ENCODE peak calls at places on chromosome 11, in four cellular contexts. J, X, R and Y are unnamed samples.

GRCh38 chr11:119149371-119150275 is 771 bp downstream of the ABCG4 start:
- DNase-seq in R (no peak), J (no peak), X (no peak), Y (no peak)

GRCh38 chr11:107836811-107837210 is 21.8 kb downstream of the SLC35F2 start:
- DNase-seq in J (no peak), X (no peak), R (no peak), Y (no peak)

GRCh38 chr11:27904358-27905055 is 203.4 kb downstream of the KIF18A start:
- DNase-seq in R (no peak), J (no peak), X (no peak), Y (no peak)

GRCh38 chr11:66745356-66746235 is 16.6 kb upstream of the SPTBN2 start:
- DNase-seq in J (peak; percentile 86), X (peak; percentile 15), R (no peak), Y (peak; percentile 49)

GRCh38 chr11:27409060-27409459 is 46.0 kb upstream of the CCDC34 start:
- DNase-seq in X (no peak), J (no peak), R (no peak), Y (no peak)

GRCh38 chr11:6437423-6437822 is 3.4 kb downstream of the HPX start:
- DNase-seq in J (no peak), X (no peak), R (no peak), Y (no peak)

GRCh38 chr11:65291613-65292012 is 23.1 kb upstream of the CDC42EP2 start:
- DNase-seq in J (no peak), X (no peak), R (no peak), Y (no peak)

GRCh38 chr11:22976146-22976545 is 115.9 kb upstream of the CCDC179 start:
- DNase-seq in J (no peak), X (no peak), R (peak; percentile 78), Y (peak; percentile 27)

GRCh38 chr11:12394601-12395000 is 17.2 kb downstream of the PARVA start:
- DNase-seq in J (no peak), X (no peak), R (no peak), Y (no peak)

GRCh38 chr11:57402188-57403066 is 12.0 kb upstream of the PRG2 start:
- DNase-seq in R (no peak), X (no peak), J (no peak), Y (no peak)

GRCh38 chr11:16613401-16614381 is 124.8 kb upstream of the C11orf58 start:
- DNase-seq in R (peak; percentile 93), J (peak; percentile 84), X (peak; percentile 79), Y (peak; percentile 87)
- TF ChIP-seq POLR2A in R (peak; percentile 30), J (no peak), X (no peak), Y (no peak)

DNA sequence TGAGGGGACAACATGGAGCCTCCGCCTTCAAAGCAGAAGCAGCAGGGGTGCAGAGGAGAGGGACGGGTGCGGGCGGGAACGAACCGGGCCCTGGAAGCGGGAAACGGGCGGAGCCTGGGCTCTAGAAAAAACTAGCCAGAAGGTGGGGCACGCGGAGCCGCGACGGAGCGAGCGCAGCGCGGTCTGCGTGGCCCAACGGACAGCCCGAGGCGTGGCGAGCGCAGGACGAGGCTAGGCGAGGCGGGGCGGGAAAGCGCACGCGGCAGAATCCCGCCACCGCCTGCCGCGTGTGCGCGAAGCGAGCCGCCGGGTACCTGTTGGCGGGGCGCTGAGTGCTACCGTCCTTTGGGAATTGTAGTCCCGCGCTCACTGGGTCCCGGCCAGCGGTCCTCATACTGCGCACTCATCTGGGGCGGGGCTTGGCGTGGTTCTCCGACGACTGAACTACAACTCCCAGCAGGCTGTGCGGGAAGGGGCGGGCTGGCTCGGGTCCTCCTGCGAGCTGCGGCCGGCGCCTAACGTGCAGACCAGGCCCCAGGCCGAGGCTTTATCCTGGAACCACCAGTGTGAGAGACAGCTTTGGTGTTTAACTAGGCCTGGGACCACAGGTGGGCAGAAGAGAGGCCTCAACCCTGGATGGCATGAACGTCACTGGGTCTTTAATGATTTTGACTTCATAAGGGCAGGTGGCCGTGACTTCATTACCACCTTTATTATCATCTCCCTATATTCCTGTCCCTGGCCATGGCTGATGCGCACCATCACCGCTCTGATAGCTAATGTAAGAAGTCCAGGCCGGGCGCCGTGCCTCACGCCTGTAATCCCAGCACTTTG is at the start of gene ATL3:
- DNase-seq in J (peak; percentile 99), R (peak; percentile 99), X (peak; percentile 97), Y (peak; percentile 99)
- TF ChIP-seq POLR2A in J (peak; percentile 32), R (peak; percentile 78), X (no peak), Y (no peak)

GRCh38 chr11:45104006-45104789 is 42.2 kb upstream of the PRDM11 start:
- DNase-seq in X (peak; percentile 10), R (no peak), J (no peak), Y (no peak)

GRCh38 chr11:45100338-45100737 is 46.1 kb upstream of the PRDM11 start:
- DNase-seq in R (no peak), J (no peak), X (peak; percentile 13), Y (no peak)

GRCh38 chr11:45104790-45105084 is 41.7 kb upstream of the PRDM11 start:
- DNase-seq in J (no peak), X (peak; percentile 9), R (no peak), Y (no peak)

GRCh38 chr11:45102810-45103621 is 43.4 kb upstream of the PRDM11 start:
- DNase-seq in J (no peak), X (peak; percentile 42), R (peak; percentile 63), Y (peak; percentile 54)

GRCh38 chr11:45102361-45102809 is 44.1 kb upstream of the PRDM11 start:
- DNase-seq in X (peak; percentile 9), J (no peak), R (no peak), Y (no peak)
- TF ChIP-seq POLR2A in X (no peak), J (no peak), R (no peak), Y (no peak)

DNA sequence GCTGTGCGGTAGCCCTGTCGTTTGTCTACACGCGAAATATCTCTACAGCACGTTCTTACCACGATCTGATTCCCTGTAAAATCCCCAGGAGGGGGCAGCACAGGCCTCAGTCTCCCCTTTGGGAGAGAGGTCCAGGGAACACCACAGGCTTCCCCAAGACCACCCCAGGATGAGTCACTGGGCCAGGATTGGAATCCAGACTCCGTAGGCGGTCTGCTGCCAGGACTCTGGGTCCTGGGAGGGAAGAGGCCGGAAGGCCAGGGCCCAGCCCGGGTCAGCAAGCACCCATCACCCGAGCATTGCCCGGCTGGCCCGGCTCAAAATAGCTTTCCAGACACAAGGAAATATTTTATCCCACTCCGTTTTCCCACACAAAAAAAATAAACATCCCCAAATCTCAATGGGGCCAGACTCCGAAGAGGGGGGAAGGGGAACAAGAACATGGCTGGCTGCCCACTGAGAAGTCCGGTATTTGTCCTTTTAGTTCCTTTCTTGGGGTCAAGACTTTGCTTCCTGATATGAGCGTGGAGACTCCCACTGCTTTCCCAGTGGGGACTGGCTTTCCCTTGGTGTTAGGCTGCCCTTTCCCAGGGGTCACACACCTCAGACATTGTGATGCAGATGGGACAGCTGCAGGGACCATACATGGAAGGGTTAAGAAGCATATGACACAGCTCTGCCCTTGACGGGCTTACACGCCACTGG is 91.3 kb downstream of the LRRC32 start:
- DNase-seq in R (peak; percentile 66), J (peak; percentile 40), X (no peak), Y (no peak)
- TF ChIP-seq POLR2A in R (no peak), J (no peak), X (no peak), Y (no peak)

GRCh38 chr11:76339217-76339616 is 41.7 kb downstream of the THAP12 start:
- DNase-seq in R (peak; percentile 36), X (peak; percentile 69), J (no peak), Y (no peak)
- TF ChIP-seq POLR2A in R (no peak), X (no peak), J (no peak), Y (no peak)

DNA sequence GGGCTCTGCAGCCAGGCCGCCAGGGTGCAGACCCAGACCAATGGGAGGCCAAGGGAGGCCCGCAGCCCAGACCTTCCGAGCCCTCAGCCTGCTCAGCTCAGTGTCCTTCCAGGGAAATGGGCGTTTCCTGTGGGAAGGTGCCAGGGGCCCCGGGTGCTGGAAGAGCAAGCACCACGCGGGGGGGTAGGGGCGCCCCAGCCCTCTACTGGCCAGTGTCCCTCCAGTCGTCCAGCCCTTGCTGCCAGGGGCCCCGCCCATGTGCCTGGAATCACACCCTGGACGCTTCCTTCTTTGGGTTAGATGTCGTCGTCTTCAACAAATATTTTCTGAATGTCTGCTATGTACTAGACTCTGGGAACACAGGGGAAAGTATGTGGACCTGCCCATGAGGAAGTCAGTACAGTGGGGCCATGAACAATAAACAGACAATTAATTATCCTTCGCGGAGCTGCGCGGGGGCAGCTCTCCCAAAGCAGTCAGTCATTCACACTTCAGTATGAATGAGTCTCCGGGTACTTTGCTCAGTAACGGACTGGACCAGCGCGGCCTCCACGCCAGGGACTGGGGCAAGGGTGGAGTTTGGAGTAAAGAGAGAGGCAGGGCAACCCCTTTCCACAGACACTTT is 60.2 kb downstream of the CDKN1C start:
- DNase-seq in X (peak; percentile 79), J (peak; percentile 65), R (peak; percentile 70), Y (peak; percentile 56)
- TF ChIP-seq POLR2A in X (no peak), J (no peak), R (no peak), Y (no peak)

GRCh38 chr11:61827573-61828378 is at the start of gene FADS2:
- DNase-seq in X (peak; percentile 76), J (peak; percentile 89), R (peak; percentile 97), Y (peak; percentile 57)
- TF ChIP-seq POLR2A in X (no peak), J (no peak), R (peak; percentile 92), Y (no peak)

GRCh38 chr11:96486890-96487633 is 97.2 kb downstream of the JRKL start:
- DNase-seq in X (no peak), R (peak; percentile 54), J (no peak), Y (peak; percentile 49)
- TF ChIP-seq POLR2A in X (no peak), R (no peak), J (no peak), Y (no peak)

DNA sequence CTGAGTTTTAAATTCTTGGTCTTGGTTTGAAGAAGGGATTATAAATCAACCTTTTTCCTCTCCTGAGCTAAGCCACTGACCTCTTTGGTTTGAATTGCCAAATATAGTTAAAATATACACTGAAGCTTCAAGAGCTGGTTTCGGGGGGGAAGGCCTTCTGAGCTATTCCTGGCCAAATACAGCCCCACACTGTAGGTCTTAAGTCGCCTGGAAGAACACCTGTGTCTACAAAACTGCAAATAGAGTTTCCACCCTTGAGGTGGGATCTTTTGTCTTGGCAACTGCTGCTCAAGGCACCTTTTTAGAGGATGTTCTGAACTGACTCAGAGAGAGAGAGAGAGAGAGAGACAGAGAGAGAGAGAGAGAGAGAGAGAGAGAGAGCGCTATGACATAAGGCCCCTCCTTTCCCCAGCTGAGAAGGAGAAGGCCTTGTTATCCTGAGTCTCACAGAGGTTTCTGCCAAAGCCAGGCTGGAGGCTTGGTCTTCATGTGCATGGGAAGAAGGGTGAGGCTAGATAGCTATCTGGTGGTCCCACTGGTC is 5.5 kb downstream of the ADM start:
- DNase-seq in R (no peak), X (no peak), J (no peak), Y (no peak)
- TF ChIP-seq POLR2A in R (no peak), X (no peak), J (no peak), Y (no peak)